ENCODE peak calls at places on chromosomes 5 and 9, in ten cellular contexts. One of them, this sample, is unnamed.

GRCh38 chr9:73167614-73168013 is 15.9 kb downstream of the ANXA1 start:
- DNase-seq in aorta: no peak
- DNase-seq in CD4-positive, alpha-beta memory T cell: no peak
- DNase-seq in Panc1: no peak
- DNase-seq in OCI-LY7: no peak
- DNase-seq in CD4-positive, alpha-beta T cell: no peak
- DNase-seq in lower lobe of right lung: no peak
- DNase-seq in SJSA1: no peak
- DNase-seq in cardiac muscle cell: no peak
- DNase-seq in right cardiac atrium: no peak
- DNase-seq in this sample: no peak

GRCh38 chr9:21856301-21857094 is 54.1 kb downstream of the MTAP start:
- DNase-seq in right cardiac atrium: no peak
- DNase-seq in SJSA1: no peak
- DNase-seq in aorta: no peak
- DNase-seq in lower lobe of right lung: no peak
- DNase-seq in Panc1: no peak
- DNase-seq in OCI-LY7: no peak
- DNase-seq in CD4-positive, alpha-beta T cell: no peak
- DNase-seq in CD4-positive, alpha-beta memory T cell: no peak
- DNase-seq in cardiac muscle cell: no peak
- DNase-seq in this sample: no peak

GRCh38 chr9:120583958-120584369 is 4.0 kb upstream of the CDK5RAP2 start:
- DNase-seq in CD4-positive, alpha-beta memory T cell: peak; percentile 31
- DNase-seq in Panc1: no peak
- DNase-seq in aorta: no peak
- DNase-seq in lower lobe of right lung: no peak
- DNase-seq in cardiac muscle cell: peak; percentile 92
- DNase-seq in OCI-LY7: peak; percentile 82
- DNase-seq in CD4-positive, alpha-beta T cell: peak; percentile 21
- DNase-seq in right cardiac atrium: no peak
- DNase-seq in SJSA1: peak; percentile 64
- DNase-seq in this sample: no peak

GRCh38 chr9:108836771-108837170 is 19.0 kb downstream of the ACTL7B start:
- DNase-seq in OCI-LY7: no peak
- DNase-seq in right cardiac atrium: no peak
- DNase-seq in CD4-positive, alpha-beta T cell: no peak
- DNase-seq in Panc1: no peak
- DNase-seq in cardiac muscle cell: no peak
- DNase-seq in SJSA1: no peak
- DNase-seq in CD4-positive, alpha-beta memory T cell: no peak
- DNase-seq in lower lobe of right lung: no peak
- DNase-seq in aorta: no peak
- DNase-seq in this sample: no peak

GRCh38 chr5:72235725-72236124 is 84.3 kb downstream of the MRPS27 start:
- DNase-seq in SJSA1: no peak
- DNase-seq in CD4-positive, alpha-beta memory T cell: no peak
- DNase-seq in lower lobe of right lung: no peak
- DNase-seq in right cardiac atrium: no peak
- DNase-seq in Panc1: no peak
- DNase-seq in aorta: no peak
- DNase-seq in OCI-LY7: no peak
- DNase-seq in CD4-positive, alpha-beta T cell: no peak
- DNase-seq in cardiac muscle cell: no peak
- DNase-seq in this sample: no peak

GRCh38 chr9:124869466-124869985 is 7.6 kb downstream of the ARPC5L start:
- DNase-seq in CD4-positive, alpha-beta T cell: peak; percentile 32
- DNase-seq in right cardiac atrium: no peak
- DNase-seq in CD4-positive, alpha-beta memory T cell: peak; percentile 49
- DNase-seq in cardiac muscle cell: no peak
- DNase-seq in SJSA1: peak; percentile 31
- DNase-seq in OCI-LY7: peak; percentile 55
- DNase-seq in Panc1: no peak
- DNase-seq in aorta: no peak
- DNase-seq in lower lobe of right lung: no peak
- DNase-seq in this sample: peak; percentile 45

GRCh38 chr5:50786073-50786472 is 119.6 kb downstream of the PARP8 start:
- DNase-seq in lower lobe of right lung: no peak
- DNase-seq in CD4-positive, alpha-beta T cell: no peak
- DNase-seq in OCI-LY7: no peak
- DNase-seq in right cardiac atrium: no peak
- DNase-seq in cardiac muscle cell: peak; percentile 6
- DNase-seq in CD4-positive, alpha-beta memory T cell: no peak
- DNase-seq in aorta: no peak
- DNase-seq in SJSA1: no peak
- DNase-seq in Panc1: no peak
- DNase-seq in this sample: no peak

GRCh38 chr5:132591140-132591539 is 34.4 kb downstream of the RAD50 start:
- DNase-seq in aorta: no peak
- DNase-seq in CD4-positive, alpha-beta memory T cell: no peak
- DNase-seq in SJSA1: no peak
- DNase-seq in cardiac muscle cell: peak; percentile 21
- DNase-seq in CD4-positive, alpha-beta T cell: no peak
- DNase-seq in right cardiac atrium: no peak
- DNase-seq in Panc1: no peak
- DNase-seq in lower lobe of right lung: no peak
- DNase-seq in OCI-LY7: no peak
- DNase-seq in this sample: no peak

GRCh38 chr5:35771321-35771720 is 85.4 kb upstream of the IL7R start:
- DNase-seq in cardiac muscle cell: peak; percentile 80
- DNase-seq in OCI-LY7: no peak
- DNase-seq in lower lobe of right lung: no peak
- DNase-seq in right cardiac atrium: no peak
- DNase-seq in CD4-positive, alpha-beta T cell: no peak
- DNase-seq in SJSA1: no peak
- DNase-seq in Panc1: no peak
- DNase-seq in aorta: no peak
- DNase-seq in CD4-positive, alpha-beta memory T cell: no peak
- DNase-seq in this sample: no peak

GRCh38 chr5:2936413-2936812 is 184.9 kb upstream of the IRX2 start:
- DNase-seq in OCI-LY7: no peak
- DNase-seq in right cardiac atrium: no peak
- DNase-seq in SJSA1: no peak
- DNase-seq in cardiac muscle cell: no peak
- DNase-seq in lower lobe of right lung: no peak
- DNase-seq in CD4-positive, alpha-beta T cell: no peak
- DNase-seq in Panc1: no peak
- DNase-seq in aorta: no peak
- DNase-seq in CD4-positive, alpha-beta memory T cell: no peak
- DNase-seq in this sample: no peak

GRCh38 chr9:1510712-1511111 is 460.6 kb downstream of the DMRT2 start:
- DNase-seq in CD4-positive, alpha-beta T cell: no peak
- DNase-seq in SJSA1: no peak
- DNase-seq in aorta: no peak
- DNase-seq in cardiac muscle cell: no peak
- DNase-seq in OCI-LY7: no peak
- DNase-seq in Panc1: no peak
- DNase-seq in lower lobe of right lung: no peak
- DNase-seq in right cardiac atrium: no peak
- DNase-seq in CD4-positive, alpha-beta memory T cell: no peak
- DNase-seq in this sample: no peak

GRCh38 chr5:14109771-14110170 is 33.4 kb upstream of the TRIO start:
- DNase-seq in lower lobe of right lung: no peak
- DNase-seq in right cardiac atrium: no peak
- DNase-seq in CD4-positive, alpha-beta T cell: no peak
- DNase-seq in aorta: no peak
- DNase-seq in CD4-positive, alpha-beta memory T cell: no peak
- DNase-seq in Panc1: no peak
- DNase-seq in cardiac muscle cell: peak; percentile 40
- DNase-seq in OCI-LY7: no peak
- DNase-seq in SJSA1: no peak
- DNase-seq in this sample: no peak

GRCh38 chr5:134411228-134411545 is 494 bp downstream of the CDKN2AIPNL start:
- DNase-seq in cardiac muscle cell: no peak
- DNase-seq in OCI-LY7: no peak
- DNase-seq in CD4-positive, alpha-beta memory T cell: no peak
- DNase-seq in right cardiac atrium: no peak
- DNase-seq in lower lobe of right lung: no peak
- DNase-seq in CD4-positive, alpha-beta T cell: no peak
- DNase-seq in Panc1: no peak
- DNase-seq in SJSA1: no peak
- DNase-seq in aorta: no peak
- DNase-seq in this sample: no peak

GRCh38 chr9:109253637-109254284 is 67.1 kb downstream of the EPB41L4B start:
- DNase-seq in lower lobe of right lung: no peak
- DNase-seq in cardiac muscle cell: peak; percentile 55
- DNase-seq in aorta: no peak
- DNase-seq in CD4-positive, alpha-beta memory T cell: no peak
- DNase-seq in Panc1: peak; percentile 69
- DNase-seq in right cardiac atrium: no peak
- DNase-seq in OCI-LY7: no peak
- DNase-seq in SJSA1: peak; percentile 38
- DNase-seq in CD4-positive, alpha-beta T cell: no peak
- DNase-seq in this sample: no peak

GRCh38 chr9:91481971-91482370 is 58.3 kb upstream of the NFIL3 start:
- DNase-seq in Panc1: no peak
- DNase-seq in lower lobe of right lung: no peak
- DNase-seq in cardiac muscle cell: peak; percentile 72
- DNase-seq in SJSA1: no peak
- DNase-seq in CD4-positive, alpha-beta T cell: no peak
- DNase-seq in aorta: no peak
- DNase-seq in CD4-positive, alpha-beta memory T cell: no peak
- DNase-seq in right cardiac atrium: no peak
- DNase-seq in OCI-LY7: no peak
- DNase-seq in this sample: no peak

GRCh38 chr9:28808042-28808441 is 1234.8 kb upstream of the C9orf72 start:
- DNase-seq in Panc1: no peak
- DNase-seq in OCI-LY7: no peak
- DNase-seq in CD4-positive, alpha-beta memory T cell: no peak
- DNase-seq in aorta: no peak
- DNase-seq in cardiac muscle cell: peak; percentile 38
- DNase-seq in right cardiac atrium: no peak
- DNase-seq in CD4-positive, alpha-beta T cell: no peak
- DNase-seq in SJSA1: no peak
- DNase-seq in lower lobe of right lung: no peak
- DNase-seq in this sample: no peak

GRCh38 chr5:109485030-109485429 is 75.3 kb upstream of the PJA2 start:
- DNase-seq in CD4-positive, alpha-beta T cell: no peak
- DNase-seq in CD4-positive, alpha-beta memory T cell: no peak
- DNase-seq in Panc1: no peak
- DNase-seq in SJSA1: no peak
- DNase-seq in OCI-LY7: no peak
- DNase-seq in aorta: peak; percentile 85
- DNase-seq in cardiac muscle cell: peak; percentile 11
- DNase-seq in right cardiac atrium: peak; percentile 90
- DNase-seq in lower lobe of right lung: peak; percentile 71
- DNase-seq in this sample: no peak

GRCh38 chr5:91245074-91245452 is 138.1 kb downstream of the ARRDC3 start:
- DNase-seq in OCI-LY7: no peak
- DNase-seq in Panc1: no peak
- DNase-seq in cardiac muscle cell: no peak
- DNase-seq in aorta: no peak
- DNase-seq in CD4-positive, alpha-beta T cell: no peak
- DNase-seq in CD4-positive, alpha-beta memory T cell: no peak
- DNase-seq in right cardiac atrium: peak; percentile 70
- DNase-seq in lower lobe of right lung: no peak
- DNase-seq in SJSA1: no peak
- DNase-seq in this sample: no peak
- H3K27ac ChIP-seq in OCI-LY7: no peak overlapping the region
- H3K27ac ChIP-seq in Panc1: no peak overlapping the region
- H3K27ac ChIP-seq in cardiac muscle cell: peak overlapping the region; percentile 69
- H3K27ac ChIP-seq in aorta: no peak overlapping the region
- H3K27ac ChIP-seq in CD4-positive, alpha-beta T cell: no peak overlapping the region
- H3K27ac ChIP-seq in CD4-positive, alpha-beta memory T cell: no peak overlapping the region
- H3K27ac ChIP-seq in right cardiac atrium: no peak overlapping the region
- H3K27ac ChIP-seq in lower lobe of right lung: no peak overlapping the region
- H3K27ac ChIP-seq in SJSA1: no peak overlapping the region
- H3K27ac ChIP-seq in this sample: no peak overlapping the region

GRCh38 chr9:126819482-126819881 is 14.6 kb downstream of the ZBTB43 start:
- DNase-seq in CD4-positive, alpha-beta memory T cell: no peak
- DNase-seq in lower lobe of right lung: no peak
- DNase-seq in SJSA1: no peak
- DNase-seq in right cardiac atrium: no peak
- DNase-seq in CD4-positive, alpha-beta T cell: no peak
- DNase-seq in cardiac muscle cell: no peak
- DNase-seq in Panc1: no peak
- DNase-seq in OCI-LY7: no peak
- DNase-seq in aorta: no peak
- DNase-seq in this sample: no peak
- H3K9me3 ChIP-seq in CD4-positive, alpha-beta memory T cell: no peaks in the 10 kb centered on the region
- H3K9me3 ChIP-seq in lower lobe of right lung: peaks cover 21% of the 10 kb centered on the region
- H3K9me3 ChIP-seq in SJSA1: peaks cover 17% of the 10 kb centered on the region
- H3K9me3 ChIP-seq in right cardiac atrium: no peaks in the 10 kb centered on the region
- H3K9me3 ChIP-seq in CD4-positive, alpha-beta T cell: peaks cover 26% of the 10 kb centered on the region
- H3K9me3 ChIP-seq in cardiac muscle cell: peaks cover 4% of the 10 kb centered on the region
- H3K9me3 ChIP-seq in Panc1: peaks cover 7% of the 10 kb centered on the region
- H3K9me3 ChIP-seq in OCI-LY7: peaks cover 31% of the 10 kb centered on the region
- H3K9me3 ChIP-seq in aorta: peaks cover 2% of the 10 kb centered on the region
- H3K9me3 ChIP-seq in this sample: peaks cover 4% of the 10 kb centered on the region

DNA sequence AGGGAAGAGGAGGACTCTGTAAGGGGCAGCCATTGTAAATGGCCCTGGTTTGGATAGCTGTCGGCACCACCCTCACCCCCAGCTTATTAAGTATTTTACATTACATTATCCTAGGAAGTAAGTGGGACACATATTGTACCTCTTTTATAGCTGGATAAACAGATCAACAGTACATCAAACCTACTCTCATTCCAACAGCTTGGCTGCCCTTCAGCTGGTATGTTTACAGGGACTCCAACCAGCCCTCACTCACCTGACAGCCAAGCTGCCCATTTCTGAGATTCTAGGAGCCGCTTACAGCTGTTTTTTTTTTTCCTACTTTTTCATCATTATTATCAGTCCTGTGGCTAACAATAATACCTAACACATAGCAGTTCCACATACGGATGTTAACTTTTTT is 13.4 kb upstream of the CREBRF start:
- DNase-seq in Panc1: no peak
- DNase-seq in SJSA1: no peak
- DNase-seq in lower lobe of right lung: no peak
- DNase-seq in aorta: no peak
- DNase-seq in cardiac muscle cell: no peak
- DNase-seq in right cardiac atrium: no peak
- DNase-seq in OCI-LY7: no peak
- DNase-seq in CD4-positive, alpha-beta T cell: no peak
- DNase-seq in CD4-positive, alpha-beta memory T cell: no peak
- DNase-seq in this sample: no peak
- H3K27ac ChIP-seq in Panc1: peak overlapping the region; percentile 36
- H3K27ac ChIP-seq in SJSA1: no peak overlapping the region
- H3K27ac ChIP-seq in lower lobe of right lung: no peak overlapping the region
- H3K27ac ChIP-seq in aorta: no peak overlapping the region
- H3K27ac ChIP-seq in cardiac muscle cell: no peak overlapping the region
- H3K27ac ChIP-seq in right cardiac atrium: no peak overlapping the region
- H3K27ac ChIP-seq in OCI-LY7: no peak overlapping the region
- H3K27ac ChIP-seq in CD4-positive, alpha-beta T cell: no peak overlapping the region
- H3K27ac ChIP-seq in CD4-positive, alpha-beta memory T cell: no peak overlapping the region
- H3K27ac ChIP-seq in this sample: no peak overlapping the region

GRCh38 chr9:133861692-133862091 is 123.5 kb upstream of the SARDH start:
- DNase-seq in SJSA1: no peak
- DNase-seq in cardiac muscle cell: no peak
- DNase-seq in CD4-positive, alpha-beta memory T cell: no peak
- DNase-seq in lower lobe of right lung: no peak
- DNase-seq in right cardiac atrium: no peak
- DNase-seq in CD4-positive, alpha-beta T cell: no peak
- DNase-seq in Panc1: no peak
- DNase-seq in OCI-LY7: no peak
- DNase-seq in aorta: no peak
- DNase-seq in this sample: no peak
- H3K9me3 ChIP-seq in SJSA1: no peaks in the 10 kb centered on the region
- H3K9me3 ChIP-seq in cardiac muscle cell: no peaks in the 10 kb centered on the region
- H3K9me3 ChIP-seq in CD4-positive, alpha-beta memory T cell: no peaks in the 10 kb centered on the region
- H3K9me3 ChIP-seq in lower lobe of right lung: no peaks in the 10 kb centered on the region
- H3K9me3 ChIP-seq in right cardiac atrium: no peaks in the 10 kb centered on the region
- H3K9me3 ChIP-seq in CD4-positive, alpha-beta T cell: no peaks in the 10 kb centered on the region
- H3K9me3 ChIP-seq in Panc1: peaks cover 2% of the 10 kb centered on the region
- H3K9me3 ChIP-seq in OCI-LY7: peaks cover 10% of the 10 kb centered on the region
- H3K9me3 ChIP-seq in aorta: no peaks in the 10 kb centered on the region
- H3K9me3 ChIP-seq in this sample: no peaks in the 10 kb centered on the region